ENCODE peak calls at places on chromosomes 13 and 19, in four cellular contexts. One of them, this sample, is unnamed.

GRCh38 chr13:35107535-35107934 is 165.5 kb downstream of the NBEA start:
- DNase-seq in foreskin fibroblast: no peak
- DNase-seq in Caco-2: no peak
- DNase-seq in IMR-90: no peak
- DNase-seq in this sample: no peak

GRCh38 chr13:26050568-26051230 is 1.1 kb downstream of the SHISA2 start:
- DNase-seq in foreskin fibroblast: peak
- DNase-seq in Caco-2: no peak
- DNase-seq in IMR-90: no peak
- DNase-seq in this sample: no peak

GRCh38 chr19:2661615-2662014 is 40.9 kb downstream of the GNG7 start:
- DNase-seq in foreskin fibroblast: peak
- DNase-seq in Caco-2: peak
- DNase-seq in IMR-90: no peak
- DNase-seq in this sample: no peak

GRCh38 chr19:50779504-50780457 is 9.5 kb downstream of the GPR32 start:
- DNase-seq in foreskin fibroblast: no peak
- DNase-seq in Caco-2: no peak
- DNase-seq in IMR-90: no peak
- DNase-seq in this sample: no peak

GRCh38 chr19:57434386-57435061 is 601 bp upstream of the ZNF749 start:
- DNase-seq in foreskin fibroblast: peak
- DNase-seq in Caco-2: no peak
- DNase-seq in IMR-90: no peak
- DNase-seq in this sample: no peak

GRCh38 chr13:49082653-49083536 is 107.2 kb downstream of the FNDC3A start:
- DNase-seq in foreskin fibroblast: peak
- DNase-seq in Caco-2: no peak
- DNase-seq in IMR-90: peak
- DNase-seq in this sample: peak

GRCh38 chr19:1455002-1455335 is 5.0 kb downstream of the APC2 start:
- DNase-seq in foreskin fibroblast: no peak
- DNase-seq in Caco-2: no peak
- DNase-seq in IMR-90: no peak
- DNase-seq in this sample: no peak

GRCh38 chr13:45198924-45199323 is 1.9 kb downstream of the KCTD4 start:
- DNase-seq in foreskin fibroblast: no peak
- DNase-seq in Caco-2: no peak
- DNase-seq in IMR-90: no peak
- DNase-seq in this sample: no peak

GRCh38 chr13:111152836-111153235 is 37.7 kb downstream of the ARHGEF7 start:
- DNase-seq in foreskin fibroblast: no peak
- DNase-seq in Caco-2: peak
- DNase-seq in IMR-90: no peak
- DNase-seq in this sample: no peak

GRCh38 chr19:17020380-17020779 is 6.2 kb downstream of the CPAMD8 start:
- DNase-seq in foreskin fibroblast: no peak
- DNase-seq in Caco-2: no peak
- DNase-seq in IMR-90: no peak
- DNase-seq in this sample: no peak

GRCh38 chr13:102902789-102903347 is 57.0 kb downstream of the ERCC5 start:
- DNase-seq in foreskin fibroblast: no peak
- DNase-seq in Caco-2: no peak
- DNase-seq in IMR-90: no peak
- DNase-seq in this sample: no peak

GRCh38 chr19:34209726-34210125 is 37.4 kb downstream of the LSM14A start:
- DNase-seq in foreskin fibroblast: no peak
- DNase-seq in Caco-2: no peak
- DNase-seq in IMR-90: no peak
- DNase-seq in this sample: no peak

GRCh38 chr19:48926909-48927308 is 6.6 kb upstream of the DHDH start:
- DNase-seq in foreskin fibroblast: peak
- DNase-seq in Caco-2: no peak
- DNase-seq in IMR-90: peak
- DNase-seq in this sample: no peak

GRCh38 chr13:31674056-31674455 is 65.3 kb upstream of the RXFP2 start:
- DNase-seq in foreskin fibroblast: peak
- DNase-seq in Caco-2: no peak
- DNase-seq in IMR-90: no peak
- DNase-seq in this sample: no peak

GRCh38 chr19:19348266-19348665 is 27.6 kb downstream of the MAU2 start:
- DNase-seq in foreskin fibroblast: peak
- DNase-seq in Caco-2: no peak
- DNase-seq in IMR-90: no peak
- DNase-seq in this sample: no peak

GRCh38 chr13:21399741-21400140 is 59.4 kb downstream of the ZDHHC20 start:
- DNase-seq in foreskin fibroblast: peak
- DNase-seq in Caco-2: no peak
- DNase-seq in IMR-90: peak
- DNase-seq in this sample: no peak

GRCh38 chr13:44573790-44574465 is 2.2 kb downstream of the TSC22D1 start:
- DNase-seq in foreskin fibroblast: peak
- DNase-seq in Caco-2: no peak
- DNase-seq in IMR-90: peak
- DNase-seq in this sample: peak

GRCh38 chr13:40082644-40083043 is 427.2 kb downstream of the COG6 start:
- DNase-seq in foreskin fibroblast: no peak
- DNase-seq in Caco-2: no peak
- DNase-seq in IMR-90: no peak
- DNase-seq in this sample: no peak
- TF ChIP-seq CTCF in foreskin fibroblast: no peak
- TF ChIP-seq CTCF in Caco-2: no peak
- TF ChIP-seq CTCF in IMR-90: no peak
- TF ChIP-seq CTCF in this sample: no peak

DNA sequence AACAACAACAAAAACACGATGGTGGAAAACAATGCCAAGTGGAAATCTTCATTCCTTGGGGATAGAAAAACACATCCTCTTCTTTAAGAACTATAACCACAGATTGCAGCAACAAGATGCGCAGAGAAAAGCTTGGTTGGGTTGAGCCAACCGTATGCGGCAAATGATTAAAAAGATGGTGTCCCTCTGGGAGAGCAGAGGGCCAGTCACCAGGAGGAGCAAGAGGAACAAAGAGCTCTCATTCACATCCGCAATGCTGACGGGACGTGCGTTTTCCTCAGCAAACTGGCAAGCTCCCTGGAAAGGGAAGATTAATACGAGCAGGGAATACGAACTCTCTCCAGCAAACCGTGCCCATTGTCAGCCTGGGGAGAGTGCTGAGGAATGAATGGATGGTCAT is 141.6 kb downstream of the KATNAL1 start:
- DNase-seq in foreskin fibroblast: no peak
- DNase-seq in Caco-2: no peak
- DNase-seq in IMR-90: no peak
- DNase-seq in this sample: no peak
- TF ChIP-seq CTCF in foreskin fibroblast: no peak
- TF ChIP-seq CTCF in Caco-2: no peak
- TF ChIP-seq CTCF in IMR-90: no peak
- TF ChIP-seq CTCF in this sample: no peak

DNA sequence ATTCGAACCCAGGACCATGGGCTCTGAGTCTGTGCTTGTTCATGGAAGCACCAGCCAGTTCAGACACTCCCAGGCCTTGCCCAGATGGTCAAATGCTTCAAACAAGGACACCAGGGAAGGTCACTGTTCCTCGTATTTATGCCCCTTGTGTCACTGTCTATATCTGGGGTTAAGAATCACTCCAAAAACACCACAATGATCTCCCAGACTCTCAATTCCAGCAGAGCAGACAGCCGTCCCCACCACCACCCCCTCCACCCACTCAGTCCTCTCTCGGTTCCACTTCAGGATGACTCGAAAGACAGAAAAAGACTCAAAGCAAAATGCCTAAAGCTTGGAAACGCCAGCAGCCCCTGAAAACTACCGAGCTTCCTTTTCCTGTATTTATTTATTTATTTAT is 79.0 kb downstream of the INSR start:
- DNase-seq in foreskin fibroblast: no peak
- DNase-seq in Caco-2: no peak
- DNase-seq in IMR-90: no peak
- DNase-seq in this sample: no peak
- TF ChIP-seq CTCF in foreskin fibroblast: no peak
- TF ChIP-seq CTCF in Caco-2: no peak
- TF ChIP-seq CTCF in IMR-90: no peak
- TF ChIP-seq CTCF in this sample: no peak

GRCh38 chr19:8127311-8127710 is 22.1 kb downstream of the FBN3 start:
- DNase-seq in foreskin fibroblast: no peak
- DNase-seq in Caco-2: no peak
- DNase-seq in IMR-90: no peak
- DNase-seq in this sample: no peak
- TF ChIP-seq CTCF in foreskin fibroblast: no peak
- TF ChIP-seq CTCF in Caco-2: no peak
- TF ChIP-seq CTCF in IMR-90: no peak
- TF ChIP-seq CTCF in this sample: no peak

GRCh38 chr13:105139380-105140285 is 1395.8 kb downstream of the EFNB2 start:
- DNase-seq in foreskin fibroblast: no peak
- DNase-seq in Caco-2: peak
- DNase-seq in IMR-90: peak
- DNase-seq in this sample: peak

GRCh38 chr13:105139048-105139379 is 1396.4 kb downstream of the EFNB2 start:
- DNase-seq in foreskin fibroblast: no peak
- DNase-seq in Caco-2: no peak
- DNase-seq in IMR-90: no peak
- DNase-seq in this sample: peak

GRCh38 chr13:105144936-105145335 is 1390.5 kb downstream of the EFNB2 start:
- DNase-seq in foreskin fibroblast: no peak
- DNase-seq in Caco-2: no peak
- DNase-seq in IMR-90: no peak
- DNase-seq in this sample: no peak

GRCh38 chr13:105144020-105144419 is 1391.4 kb downstream of the EFNB2 start:
- DNase-seq in foreskin fibroblast: no peak
- DNase-seq in Caco-2: no peak
- DNase-seq in IMR-90: no peak
- DNase-seq in this sample: no peak

GRCh38 chr13:105142556-105142955 is 1392.9 kb downstream of the EFNB2 start:
- DNase-seq in foreskin fibroblast: no peak
- DNase-seq in Caco-2: no peak
- DNase-seq in IMR-90: no peak
- DNase-seq in this sample: no peak
- TF ChIP-seq CTCF in foreskin fibroblast: no peak
- TF ChIP-seq CTCF in Caco-2: no peak
- TF ChIP-seq CTCF in IMR-90: no peak
- TF ChIP-seq CTCF in this sample: no peak

DNA sequence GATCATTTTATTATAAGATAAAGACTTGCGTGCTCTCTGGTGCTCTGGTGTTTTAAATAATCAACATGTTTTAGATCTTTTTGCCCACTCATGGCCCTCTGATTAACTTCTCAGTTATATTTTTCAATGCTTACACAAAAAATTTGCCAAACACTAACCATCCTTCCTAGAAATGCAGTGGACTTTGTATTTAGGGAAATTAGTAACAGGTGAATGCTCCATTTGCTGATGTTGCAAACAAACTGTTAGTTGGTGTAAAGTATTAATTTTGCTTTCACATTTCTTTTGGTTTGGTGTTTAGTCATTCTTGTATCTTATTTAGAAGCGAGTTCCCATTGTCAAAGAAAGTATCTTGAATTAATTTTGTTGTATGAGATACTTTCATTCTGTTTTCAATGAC is 2.7 kb downstream of the KL start:
- DNase-seq in foreskin fibroblast: no peak
- DNase-seq in Caco-2: no peak
- DNase-seq in IMR-90: no peak
- DNase-seq in this sample: no peak
- TF ChIP-seq CTCF in foreskin fibroblast: no peak
- TF ChIP-seq CTCF in Caco-2: no peak
- TF ChIP-seq CTCF in IMR-90: no peak
- TF ChIP-seq CTCF in this sample: no peak

GRCh38 chr19:41694196-41694595 is 6.1 kb upstream of the CEACAM7 start:
- DNase-seq in foreskin fibroblast: no peak
- DNase-seq in Caco-2: no peak
- DNase-seq in IMR-90: no peak
- DNase-seq in this sample: no peak

GRCh38 chr19:41690801-41691065 is 2.7 kb upstream of the CEACAM7 start:
- DNase-seq in foreskin fibroblast: no peak
- DNase-seq in Caco-2: no peak
- DNase-seq in IMR-90: no peak
- DNase-seq in this sample: no peak

GRCh38 chr19:41689993-41690800 is 2.1 kb upstream of the CEACAM7 start:
- DNase-seq in foreskin fibroblast: no peak
- DNase-seq in Caco-2: no peak
- DNase-seq in IMR-90: no peak
- DNase-seq in this sample: no peak

GRCh38 chr19:41688687-41689086 is 617 bp upstream of the CEACAM7 start:
- DNase-seq in foreskin fibroblast: no peak
- DNase-seq in Caco-2: no peak
- DNase-seq in IMR-90: no peak
- DNase-seq in this sample: no peak

GRCh38 chr19:41691268-41691970 is 3.3 kb upstream of the CEACAM7 start:
- DNase-seq in foreskin fibroblast: peak
- DNase-seq in Caco-2: no peak
- DNase-seq in IMR-90: no peak
- DNase-seq in this sample: peak
- TF ChIP-seq CTCF in foreskin fibroblast: peak
- TF ChIP-seq CTCF in Caco-2: peak
- TF ChIP-seq CTCF in IMR-90: peak
- TF ChIP-seq CTCF in this sample: peak

GRCh38 chr19:44554641-44555246 is 25.3 kb upstream of the CEACAM20 start:
- DNase-seq in foreskin fibroblast: no peak
- DNase-seq in Caco-2: no peak
- DNase-seq in IMR-90: no peak
- DNase-seq in this sample: no peak
- TF ChIP-seq CTCF in foreskin fibroblast: no peak
- TF ChIP-seq CTCF in Caco-2: no peak
- TF ChIP-seq CTCF in IMR-90: no peak
- TF ChIP-seq CTCF in this sample: no peak